ENCODE peak calls at places on chromosomes 11 and 22, in five cellular contexts. L, K, U, J and G are unnamed samples.

GRCh38 chr11:46277623-46278386 is at the start of gene CREB3L1:
- DNase-seq in L (no peak), K (no peak), U (peak), J (no peak), G (no peak)

GRCh38 chr22:19870153-19871022 is 15.7 kb upstream of the GNB1L start:
- DNase-seq in L (no peak), K (no peak), U (no peak), J (peak), G (peak)

GRCh38 chr11:130585545-130585944 is 137.1 kb downstream of the ADAMTS15 start:
- DNase-seq in L (no peak), K (no peak), U (peak), J (no peak), G (no peak)

GRCh38 chr11:126084608-126084912 is 21.9 kb upstream of the CDON start:
- DNase-seq in L (no peak), K (no peak), U (no peak), J (no peak), G (no peak)

GRCh38 chr22:17234144-17234623 is 14.9 kb upstream of the ADA2 start:
- DNase-seq in L (no peak), K (no peak), U (no peak), J (no peak), G (no peak)

GRCh38 chr22:34669001-34669400 is 397.0 kb upstream of the ISX start:
- DNase-seq in L (no peak), K (no peak), U (peak), J (no peak), G (no peak)

GRCh38 chr11:47389577-47390072 is 11.3 kb upstream of the SPI1 start:
- DNase-seq in L (no peak), K (no peak), U (no peak), J (no peak), G (peak)

GRCh38 chr11:36153581-36153980 is 135.6 kb downstream of the COMMD9 start:
- DNase-seq in L (no peak), K (no peak), U (no peak), J (no peak), G (no peak)

GRCh38 chr11:41659990-41660389 is 200.5 kb upstream of the LRRC4C start:
- DNase-seq in L (no peak), K (no peak), U (no peak), J (no peak), G (no peak)

GRCh38 chr22:43342347-43343261 is 568 bp downstream of the SCUBE1 start:
- DNase-seq in L (no peak), K (no peak), U (no peak), J (no peak), G (no peak)

GRCh38 chr11:76791861-76792260 is 8.7 kb downstream of the TSKU start:
- DNase-seq in L (no peak), K (no peak), U (peak), J (no peak), G (peak)

GRCh38 chr11:6979365-6979764 is 40.8 kb downstream of the ZNF214 start:
- DNase-seq in L (no peak), K (no peak), U (peak), J (no peak), G (no peak)

GRCh38 chr11:10514713-10515112 is 26.3 kb downstream of the RNF141 start:
- DNase-seq in L (no peak), K (no peak), U (peak), J (no peak), G (no peak)

GRCh38 chr11:114738954-114739353 is 60.6 kb downstream of the NXPE2 start:
- DNase-seq in L (no peak), K (peak), U (peak), J (no peak), G (peak)

GRCh38 chr11:119000906-119001305 is 3.0 kb downstream of the CENATAC start:
- DNase-seq in L (no peak), K (no peak), U (peak), J (no peak), G (no peak)

GRCh38 chr11:68090287-68090686 is 30.9 kb downstream of the CHKA start:
- DNase-seq in L (no peak), K (no peak), U (no peak), J (no peak), G (no peak)

GRCh38 chr11:59625703-59626102 is 10.1 kb upstream of the OSBP start:
- DNase-seq in L (no peak), K (no peak), U (no peak), J (no peak), G (no peak)

GRCh38 chr11:93545566-93545965 is 2.4 kb upstream of the SMCO4 start:
- DNase-seq in L (no peak), K (no peak), U (no peak), J (no peak), G (no peak)

GRCh38 chr11:27124514-27125264 is 84.1 kb downstream of the BBOX1 start:
- DNase-seq in L (no peak), K (no peak), U (peak), J (no peak), G (no peak)

GRCh38 chr22:26632422-26633155 is 10.8 kb downstream of the CRYBA4 start:
- DNase-seq in L (no peak), K (no peak), U (no peak), J (no peak), G (no peak)